ENCODE peak calls at places on chromosomes 16 and 17, in seven cellular contexts. M is body of pancreas, Y is OCI-LY7, Q is endodermal cell, H is esophagus squamous epithelium, I is adrenal gland, K is pancreas. L is an unnamed sample.

GRCh38 chr17:8393470-8394231 is 4.0 kb downstream of the RNF222 start:
- DNase-seq in I (no peak), Y (peak; percentile 71), H (no peak), Q (no peak), M (no peak), K (no peak), L (peak; percentile 41)

GRCh38 chr16:87425941-87426340 is 33.8 kb downstream of the MAP1LC3B start:
- DNase-seq in H (no peak), M (no peak), K (no peak), I (no peak), Y (no peak), Q (no peak), L (no peak)

GRCh38 chr17:56173026-56173425 is 19.8 kb downstream of the ANKFN1 start:
- DNase-seq in K (no peak), Q (no peak), Y (no peak), H (no peak), M (no peak), I (no peak), L (no peak)

GRCh38 chr17:40304464-40304863 is 4.5 kb upstream of the RARA start:
- DNase-seq in K (no peak), I (no peak), H (no peak), Y (no peak), M (no peak), Q (no peak), L (no peak)

GRCh38 chr16:66481943-66482390 is 54.9 kb downstream of the BEAN1 start:
- DNase-seq in H (no peak), K (no peak), Y (no peak), I (peak; percentile 12), Q (peak; percentile 39), M (no peak), L (no peak)

GRCh38 chr16:78844682-78845081 is 745.2 kb downstream of the WWOX start:
- DNase-seq in M (no peak), H (no peak), I (peak; percentile 25), K (no peak), Y (no peak), Q (no peak), L (no peak)

GRCh38 chr17:15343749-15344148 is 2.4 kb upstream of the TEKT3 start:
- DNase-seq in M (no peak), Y (no peak), Q (no peak), I (no peak), K (no peak), H (no peak), L (no peak)

GRCh38 chr17:81025756-81026155 is 9.2 kb upstream of the BAIAP2 start:
- DNase-seq in Q (no peak), M (no peak), Y (no peak), K (no peak), H (no peak), I (no peak), L (no peak)

GRCh38 chr17:9254841-9255240 is 233.5 kb downstream of the NTN1 start:
- DNase-seq in H (no peak), Q (no peak), I (no peak), K (no peak), M (no peak), Y (no peak), L (no peak)

GRCh38 chr16:68448360-68448970 is at the start of gene SMPD3:
- DNase-seq in H (peak; percentile 89), K (peak; percentile 99), M (peak; percentile 98), Y (peak; percentile 100), Q (peak; percentile 100), I (peak; percentile 99), L (peak; percentile 97)

GRCh38 chr16:58378401-58378800 is 13.9 kb upstream of the GINS3 start:
- DNase-seq in H (no peak), M (no peak), K (no peak), Y (no peak), I (no peak), Q (no peak), L (no peak)

GRCh38 chr17:29066053-29066452 is 23.1 kb downstream of the PIPOX start:
- DNase-seq in M (no peak), I (no peak), Q (no peak), Y (no peak), K (no peak), H (no peak), L (no peak)

GRCh38 chr17:74480290-74480689 is 13.9 kb downstream of the CD300A start:
- DNase-seq in M (no peak), H (no peak), Y (no peak), I (no peak), Q (no peak), K (no peak), L (no peak)

GRCh38 chr17:19508327-19508867 is 25.3 kb upstream of the SLC47A1 start:
- DNase-seq in K (peak; percentile 31), H (no peak), M (peak; percentile 29), I (no peak), Y (peak; percentile 68), Q (peak; percentile 88), L (peak; percentile 42)

GRCh38 chr17:75406222-75406615 is 741 bp upstream of the GRB2 start:
- DNase-seq in H (no peak), M (no peak), K (no peak), Y (peak; percentile 54), Q (peak; percentile 56), I (no peak), L (peak; percentile 38)

GRCh38 chr16:89696598-89697128 is 4.8 kb downstream of the SPATA2L start:
- DNase-seq in Q (peak; percentile 43), K (no peak), M (no peak), Y (peak; percentile 50), H (no peak), I (no peak), L (no peak)

GRCh38 chr17:65830356-65830755 is 268.9 kb upstream of the AXIN2 start:
- DNase-seq in Y (no peak), H (no peak), Q (no peak), I (no peak), K (no peak), M (no peak), L (no peak)

GRCh38 chr17:42918902-42919521 is 18.4 kb downstream of the G6PC1 start:
- DNase-seq in K (peak; percentile 43), Y (no peak), H (no peak), Q (no peak), M (peak; percentile 54), I (no peak), L (no peak)

GRCh38 chr17:37833237-37833859 is 88.5 kb upstream of the HNF1B start:
- DNase-seq in K (no peak), M (no peak), Y (no peak), Q (peak; percentile 39), H (no peak), I (no peak), L (no peak)

GRCh38 chr17:73393962-73394361 is 82.2 kb upstream of the CDC42EP4 start:
- DNase-seq in Q (peak; percentile 78), Y (no peak), M (no peak), K (no peak), I (no peak), H (no peak), L (no peak)

GRCh38 chr16:74169687-74170522 is 126.7 kb upstream of the PSMD7 start:
- DNase-seq in H (no peak), Y (no peak), Q (no peak), I (no peak), K (peak; percentile 17), M (no peak), L (peak; percentile 20)

GRCh38 chr16:27778926-27779570 is 229.1 kb downstream of the KATNIP start:
- DNase-seq in M (no peak), H (no peak), Q (no peak), Y (no peak), K (no peak), I (no peak), L (no peak)

GRCh38 chr16:84717484-84717883 is 17.7 kb downstream of the USP10 start:
- DNase-seq in Y (no peak), M (no peak), H (no peak), K (no peak), Q (no peak), I (no peak), L (no peak)

GRCh38 chr16:87703071-87703470 is 62.7 kb downstream of the KLHDC4 start:
- DNase-seq in I (no peak), K (no peak), Y (no peak), M (no peak), Q (no peak), H (no peak), L (no peak)

GRCh38 chr17:8164815-8165131 is 2.0 kb upstream of the VAMP2 start:
- DNase-seq in H (no peak), M (peak; percentile 12), Q (no peak), K (no peak), I (no peak), Y (no peak), L (no peak)

GRCh38 chr17:45222994-45223540 is 1.4 kb downstream of the FMNL1 start:
- DNase-seq in H (no peak), Q (no peak), M (no peak), I (no peak), K (no peak), Y (no peak), L (peak; percentile 41)
- H3K4me3 ChIP-seq in H (peak overlapping the region; percentile 59), Q (no peak overlapping the region), M (no peak overlapping the region), I (no peak overlapping the region), K (no peak overlapping the region), Y (peak overlapping the region; percentile 96), L (peak overlapping the region; percentile 42)

GRCh38 chr16:1455190-1456171 is 11.1 kb upstream of the CCDC154 start:
- DNase-seq in M (no peak), Y (no peak), Q (no peak), K (no peak), I (no peak), H (no peak), L (no peak)
- H3K36me3 ChIP-seq in M (peaks cover 22% of the 10 kb centered on the region), Y (peaks cover 4% of the 10 kb centered on the region), Q (peaks cover 17% of the 10 kb centered on the region), K (peaks cover 7% of the 10 kb centered on the region), I (peaks cover 88% of the 10 kb centered on the region), H (peaks cover 47% of the 10 kb centered on the region), L (no peaks in the 10 kb centered on the region)

GRCh38 chr17:47948706-47949196 is 7.4 kb downstream of the PNPO start:
- DNase-seq in Y (no peak), I (peak; percentile 77), K (peak; percentile 76), H (no peak), M (peak; percentile 93), Q (no peak), L (peak; percentile 60)
- H3K4me3 ChIP-seq in Y (no peak overlapping the region), I (no peak overlapping the region), K (no peak overlapping the region), H (no peak overlapping the region), M (no peak overlapping the region), Q (no peak overlapping the region), L (no peak overlapping the region)

GRCh38 chr17:32189343-32189742 is 47.0 kb downstream of the RHOT1 start:
- DNase-seq in K (no peak), Q (no peak), Y (no peak), H (no peak), I (no peak), M (no peak), L (no peak)

GRCh38 chr17:32185875-32186274 is 43.6 kb downstream of the RHOT1 start:
- DNase-seq in M (no peak), H (no peak), Y (no peak), Q (no peak), K (no peak), I (no peak), L (no peak)

GRCh38 chr17:32192379-32192778 is 50.1 kb downstream of the RHOT1 start:
- DNase-seq in K (no peak), I (no peak), Y (no peak), H (no peak), Q (no peak), M (no peak), L (no peak)

GRCh38 chr17:32187276-32187675 is 45.0 kb downstream of the RHOT1 start:
- DNase-seq in M (no peak), Q (no peak), H (no peak), Y (no peak), K (no peak), I (no peak), L (no peak)

DNA sequence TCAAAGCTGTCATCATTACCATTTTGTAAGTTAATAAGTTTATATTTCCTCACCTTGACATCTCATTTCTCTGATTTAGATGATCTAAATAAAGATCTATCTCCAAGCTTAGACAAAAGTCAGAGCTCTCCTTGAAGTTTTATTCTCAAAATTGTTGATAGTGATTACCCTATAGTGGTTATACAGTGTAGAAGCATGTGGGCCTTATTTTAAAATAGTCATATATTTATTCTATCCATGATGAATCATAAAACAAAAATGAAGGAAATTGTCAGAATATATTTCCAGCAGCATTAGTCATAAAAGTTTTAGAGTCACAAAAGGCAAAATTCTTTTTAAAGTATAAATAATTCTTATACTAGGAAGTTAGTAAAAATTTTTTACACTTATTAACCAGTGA is 49.0 kb downstream of the RHOT1 start:
- DNase-seq in Q (no peak), I (no peak), K (no peak), H (no peak), Y (no peak), M (no peak), L (no peak)
- H3K36me3 ChIP-seq in Q (peaks cover 44% of the 10 kb centered on the region), I (peaks cover 35% of the 10 kb centered on the region), K (peaks cover 4% of the 10 kb centered on the region), H (peaks cover 1% of the 10 kb centered on the region), Y (peaks cover 30% of the 10 kb centered on the region), M (peaks cover 7% of the 10 kb centered on the region), L (peaks cover 3% of the 10 kb centered on the region)